ENCODE peak calls at places on chromosomes 3 and 15, in nine cellular contexts. G is K562; P is CD8-positive, alpha-beta memory T cell; O is AG04450; N is PC-3; Q is tibial nerve; E is heart left ventricle; C is effector memory CD4-positive, alpha-beta T cell; J is PC-9. M is an unnamed sample.

GRCh38 chr15:99755692-99756409 is 22.6 kb upstream of the LYSMD4 start:
- DNase-seq in G (peak; percentile 60), P (no peak), O (peak; percentile 18), N (peak; percentile 84), Q (peak; percentile 58), E (peak; percentile 45), C (no peak), J (peak; percentile 38), M (peak; percentile 26)

GRCh38 chr15:62165029-62165792 is at the start of gene C2CD4B:
- DNase-seq in G (no peak), P (peak; percentile 15), O (no peak), N (no peak), Q (no peak), E (peak; percentile 79), C (no peak), J (no peak), M (peak; percentile 43)

GRCh38 chr3:129552287-129553050 is 9.5 kb downstream of the H1-8 start:
- DNase-seq in G (no peak), P (no peak), O (no peak), N (no peak), Q (no peak), E (peak; percentile 16), C (no peak), J (no peak), M (no peak)

GRCh38 chr3:29279830-29280229 is 1.0 kb upstream of the RBMS3 start:
- DNase-seq in G (no peak), P (no peak), O (no peak), N (no peak), Q (no peak), E (peak; percentile 20), C (no peak), J (no peak), M (no peak)

GRCh38 chr3:114809668-114810413 is 337.2 kb downstream of the ZBTB20 start:
- DNase-seq in G (no peak), P (peak; percentile 1), O (peak; percentile 3), N (no peak), Q (no peak), E (no peak), C (no peak), J (no peak), M (no peak)

GRCh38 chr3:34388836-34389235 is 590.4 kb downstream of the PDCD6IP start:
- DNase-seq in G (no peak), P (no peak), O (no peak), N (no peak), Q (no peak), E (no peak), C (no peak), J (no peak), M (no peak)

GRCh38 chr15:48285329-48286214 is 45.7 kb upstream of the DUT start:
- DNase-seq in G (peak; percentile 49), P (peak; percentile 4), O (peak; percentile 82), N (peak; percentile 89), Q (peak; percentile 93), E (peak; percentile 41), C (no peak), J (peak; percentile 40), M (peak; percentile 17)

GRCh38 chr3:38989932-38990510 is 61.7 kb downstream of the SCN11A start:
- DNase-seq in G (no peak), P (no peak), O (no peak), N (no peak), Q (no peak), E (no peak), C (no peak), J (no peak), M (no peak)

GRCh38 chr3:12759097-12759679 is at the start of gene TMEM40:
- DNase-seq in G (no peak), P (no peak), O (no peak), N (peak; percentile 85), Q (no peak), E (no peak), C (no peak), J (peak; percentile 92), M (no peak)

GRCh38 chr15:32715276-32715675 is 2.5 kb upstream of the GREM1 start:
- DNase-seq in G (no peak), P (no peak), O (peak; percentile 82), N (peak; percentile 19), Q (no peak), E (no peak), C (no peak), J (no peak), M (no peak)

GRCh38 chr3:50550079-50550736 is 17.3 kb downstream of the C3orf18 start:
- DNase-seq in G (peak; percentile 66), P (peak; percentile 58), O (no peak), N (peak; percentile 71), Q (peak; percentile 72), E (no peak), C (no peak), J (no peak), M (peak; percentile 52)

GRCh38 chr3:127674099-127674792 is 1.5 kb downstream of the ABTB1 start:
- DNase-seq in G (no peak), P (no peak), O (no peak), N (no peak), Q (no peak), E (peak; percentile 14), C (no peak), J (no peak), M (peak; percentile 13)

GRCh38 chr15:90681056-90681455 is 36.1 kb upstream of the BLM start:
- DNase-seq in G (no peak), P (no peak), O (no peak), N (no peak), Q (no peak), E (no peak), C (no peak), J (no peak), M (no peak)

GRCh38 chr3:195821403-195822130 is 9.8 kb upstream of the MUC4 start:
- DNase-seq in G (no peak), P (no peak), O (no peak), N (peak; percentile 25), Q (no peak), E (no peak), C (no peak), J (peak; percentile 100), M (no peak)

GRCh38 chr3:30623375-30623774 is 17.0 kb downstream of the TGFBR2 start:
- DNase-seq in G (no peak), P (no peak), O (no peak), N (no peak), Q (no peak), E (no peak), C (no peak), J (no peak), M (no peak)

GRCh38 chr15:49135342-49135857 is 20.0 kb downstream of the COPS2 start:
- DNase-seq in G (no peak), P (no peak), O (no peak), N (no peak), Q (no peak), E (no peak), C (no peak), J (no peak), M (no peak)

GRCh38 chr3:134242649-134243637 is 7.7 kb downstream of the RYK start:
- DNase-seq in G (no peak), P (no peak), O (peak; percentile 69), N (peak; percentile 85), Q (peak; percentile 18), E (no peak), C (no peak), J (peak; percentile 82), M (no peak)

GRCh38 chr3:105427332-105427731 is 60.6 kb downstream of the ALCAM start:
- DNase-seq in G (no peak), P (no peak), O (no peak), N (no peak), Q (no peak), E (no peak), C (no peak), J (no peak), M (no peak)

GRCh38 chr3:187679638-187680396 is 9.6 kb upstream of the SST start:
- DNase-seq in G (peak; percentile 82), P (peak; percentile 53), O (peak; percentile 24), N (peak; percentile 87), Q (peak; percentile 90), E (peak; percentile 74), C (peak; percentile 28), J (peak; percentile 71), M (peak; percentile 79)

GRCh38 chr15:57354436-57355123 is 21.7 kb upstream of the CGNL1 start:
- DNase-seq in G (no peak), P (no peak), O (no peak), N (no peak), Q (no peak), E (no peak), C (no peak), J (no peak), M (no peak)

GRCh38 chr15:57565326-57565725 is 26.4 kb upstream of the MYZAP start:
- DNase-seq in G (no peak), P (peak; percentile 7), O (no peak), N (peak; percentile 4), Q (no peak), E (no peak), C (peak; percentile 18), J (no peak), M (no peak)

GRCh38 chr15:92683511-92683834 is 27.9 kb upstream of the FAM174B start:
- DNase-seq in G (peak; percentile 27), P (no peak), O (no peak), N (peak; percentile 81), Q (no peak), E (peak; percentile 42), C (no peak), J (no peak), M (peak; percentile 40)

GRCh38 chr3:53661480-53661879 is 167.1 kb downstream of the CACNA1D start:
- DNase-seq in G (no peak), P (no peak), O (no peak), N (no peak), Q (no peak), E (no peak), C (no peak), J (no peak), M (no peak)
- H3K9me3 ChIP-seq in G (no peaks in the 10 kb centered on the region), P (no peaks in the 10 kb centered on the region), O (no peaks in the 10 kb centered on the region), N (no peaks in the 10 kb centered on the region), Q (no peaks in the 10 kb centered on the region), E (no peaks in the 10 kb centered on the region), C (no peaks in the 10 kb centered on the region), J (no peaks in the 10 kb centered on the region), M (no peaks in the 10 kb centered on the region)

DNA sequence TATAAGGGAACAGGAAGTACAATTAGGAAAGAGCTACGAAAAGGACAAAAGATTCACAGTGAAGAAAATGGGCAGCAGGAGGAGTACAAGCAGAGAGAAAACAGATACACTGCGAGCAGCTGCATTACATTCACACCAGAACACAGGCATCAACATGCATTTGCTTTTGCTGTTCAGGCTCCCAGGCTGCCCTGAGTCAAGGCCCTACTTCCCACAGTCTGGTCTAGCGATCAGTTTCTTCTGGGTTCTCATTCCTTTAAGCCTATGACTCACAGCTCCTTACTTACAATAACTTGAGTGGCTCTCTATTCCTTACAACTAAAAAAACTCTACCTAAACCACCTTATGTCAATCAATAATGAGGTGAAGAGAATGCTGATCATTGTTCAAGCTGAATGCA is 24.5 kb upstream of the ZNF445 start:
- DNase-seq in G (no peak), P (no peak), O (no peak), N (no peak), Q (no peak), E (no peak), C (no peak), J (no peak), M (no peak)
- H3K9me3 ChIP-seq in G (peaks cover 35% of the 10 kb centered on the region), P (peaks cover 32% of the 10 kb centered on the region), O (peaks cover 54% of the 10 kb centered on the region), N (peaks cover 37% of the 10 kb centered on the region), Q (no peaks in the 10 kb centered on the region), E (peaks cover 38% of the 10 kb centered on the region), C (peaks cover 19% of the 10 kb centered on the region), J (peaks cover 30% of the 10 kb centered on the region), M (peaks cover 35% of the 10 kb centered on the region)

GRCh38 chr3:112871735-112872134 is 25.1 kb upstream of the CD200R1L start:
- DNase-seq in G (no peak), P (no peak), O (no peak), N (no peak), Q (no peak), E (no peak), C (no peak), J (no peak), M (no peak)
- H3K9me3 ChIP-seq in G (peaks cover 1% of the 10 kb centered on the region), P (no peaks in the 10 kb centered on the region), O (no peaks in the 10 kb centered on the region), N (peaks cover 4% of the 10 kb centered on the region), Q (no peaks in the 10 kb centered on the region), E (peaks cover 7% of the 10 kb centered on the region), C (no peaks in the 10 kb centered on the region), J (peaks cover 10% of the 10 kb centered on the region), M (peaks cover 5% of the 10 kb centered on the region)

GRCh38 chr15:101437618-101438481 is 51.7 kb downstream of the PCSK6 start:
- DNase-seq in G (no peak), P (no peak), O (no peak), N (no peak), Q (no peak), E (no peak), C (no peak), J (no peak), M (no peak)
- H3K9me3 ChIP-seq in G (no peaks in the 10 kb centered on the region), P (no peaks in the 10 kb centered on the region), O (no peaks in the 10 kb centered on the region), N (no peaks in the 10 kb centered on the region), Q (no peaks in the 10 kb centered on the region), E (no peaks in the 10 kb centered on the region), C (no peaks in the 10 kb centered on the region), J (no peaks in the 10 kb centered on the region), M (no peaks in the 10 kb centered on the region)

M was measured in uterus.